ENCODE peak calls at places on chromosomes 3 and 15, in six cellular contexts. One of them, this sample, is unnamed.

GRCh38 chr3:11543141-11543947 is 100.4 kb downstream of the VGLL4 start:
- DNase-seq in HCT116: no peak
- DNase-seq in neural crest cell: no peak
- DNase-seq in T-helper 2 cell: no peak
- DNase-seq in EH: no peak
- DNase-seq in stimulated activated CD8-positive, alpha-beta memory T cell treated with anti-CD3 and anti-CD28 coated beads, Interleukin-12 subunit alpha, Interleukin-12 subunit beta, amount 100 ng/mL, for 1 hour: no peak
- DNase-seq in this sample: no peak

GRCh38 chr15:66100761-66101160 is 152.8 kb downstream of the MEGF11 start:
- DNase-seq in neural crest cell: no peak
- DNase-seq in stimulated activated CD8-positive, alpha-beta memory T cell treated with anti-CD3 and anti-CD28 coated beads, Interleukin-12 subunit alpha, Interleukin-12 subunit beta, amount 100 ng/mL, for 1 hour: no peak
- DNase-seq in T-helper 2 cell: no peak
- DNase-seq in EH: no peak
- DNase-seq in HCT116: no peak
- DNase-seq in this sample: no peak

GRCh38 chr15:49242820-49243219 is 72.8 kb downstream of the GALK2 start:
- DNase-seq in stimulated activated CD8-positive, alpha-beta memory T cell treated with anti-CD3 and anti-CD28 coated beads, Interleukin-12 subunit alpha, Interleukin-12 subunit beta, amount 100 ng/mL, for 1 hour: no peak
- DNase-seq in neural crest cell: no peak
- DNase-seq in EH: peak
- DNase-seq in T-helper 2 cell: no peak
- DNase-seq in HCT116: no peak
- DNase-seq in this sample: no peak

GRCh38 chr3:37718647-37719046 is 143.0 kb upstream of the CTDSPL start:
- DNase-seq in HCT116: no peak
- DNase-seq in T-helper 2 cell: no peak
- DNase-seq in neural crest cell: no peak
- DNase-seq in EH: no peak
- DNase-seq in stimulated activated CD8-positive, alpha-beta memory T cell treated with anti-CD3 and anti-CD28 coated beads, Interleukin-12 subunit alpha, Interleukin-12 subunit beta, amount 100 ng/mL, for 1 hour: no peak
- DNase-seq in this sample: no peak

GRCh38 chr3:8734137-8734878 is 706 bp downstream of the CAV3 start:
- DNase-seq in neural crest cell: no peak
- DNase-seq in stimulated activated CD8-positive, alpha-beta memory T cell treated with anti-CD3 and anti-CD28 coated beads, Interleukin-12 subunit alpha, Interleukin-12 subunit beta, amount 100 ng/mL, for 1 hour: no peak
- DNase-seq in T-helper 2 cell: no peak
- DNase-seq in EH: no peak
- DNase-seq in HCT116: no peak
- DNase-seq in this sample: no peak

GRCh38 chr3:194686816-194687637 is 1.3 kb downstream of the FAM43A start:
- DNase-seq in T-helper 2 cell: no peak
- DNase-seq in stimulated activated CD8-positive, alpha-beta memory T cell treated with anti-CD3 and anti-CD28 coated beads, Interleukin-12 subunit alpha, Interleukin-12 subunit beta, amount 100 ng/mL, for 1 hour: no peak
- DNase-seq in HCT116: no peak
- DNase-seq in neural crest cell: peak
- DNase-seq in EH: peak
- DNase-seq in this sample: peak

GRCh38 chr3:116164039-116164438 is 281.2 kb downstream of the LSAMP start:
- DNase-seq in stimulated activated CD8-positive, alpha-beta memory T cell treated with anti-CD3 and anti-CD28 coated beads, Interleukin-12 subunit alpha, Interleukin-12 subunit beta, amount 100 ng/mL, for 1 hour: no peak
- DNase-seq in HCT116: no peak
- DNase-seq in EH: no peak
- DNase-seq in neural crest cell: no peak
- DNase-seq in T-helper 2 cell: no peak
- DNase-seq in this sample: no peak

GRCh38 chr3:132659370-132660055 is at the start of gene ACAD11:
- DNase-seq in HCT116: peak
- DNase-seq in EH: peak
- DNase-seq in T-helper 2 cell: no peak
- DNase-seq in neural crest cell: peak
- DNase-seq in stimulated activated CD8-positive, alpha-beta memory T cell treated with anti-CD3 and anti-CD28 coated beads, Interleukin-12 subunit alpha, Interleukin-12 subunit beta, amount 100 ng/mL, for 1 hour: no peak
- DNase-seq in this sample: peak

GRCh38 chr3:112610121-112610520 is 30.8 kb downstream of the CCDC80 start:
- DNase-seq in T-helper 2 cell: no peak
- DNase-seq in EH: peak
- DNase-seq in neural crest cell: no peak
- DNase-seq in HCT116: no peak
- DNase-seq in stimulated activated CD8-positive, alpha-beta memory T cell treated with anti-CD3 and anti-CD28 coated beads, Interleukin-12 subunit alpha, Interleukin-12 subunit beta, amount 100 ng/mL, for 1 hour: no peak
- DNase-seq in this sample: no peak

GRCh38 chr3:47013231-47013630 is 33.8 kb downstream of the NBEAL2 start:
- DNase-seq in T-helper 2 cell: no peak
- DNase-seq in EH: no peak
- DNase-seq in stimulated activated CD8-positive, alpha-beta memory T cell treated with anti-CD3 and anti-CD28 coated beads, Interleukin-12 subunit alpha, Interleukin-12 subunit beta, amount 100 ng/mL, for 1 hour: no peak
- DNase-seq in HCT116: no peak
- DNase-seq in neural crest cell: no peak
- DNase-seq in this sample: no peak

GRCh38 chr3:5162102-5162501 is 25.4 kb upstream of the EDEM1 start:
- DNase-seq in neural crest cell: no peak
- DNase-seq in EH: peak
- DNase-seq in T-helper 2 cell: no peak
- DNase-seq in HCT116: peak
- DNase-seq in stimulated activated CD8-positive, alpha-beta memory T cell treated with anti-CD3 and anti-CD28 coated beads, Interleukin-12 subunit alpha, Interleukin-12 subunit beta, amount 100 ng/mL, for 1 hour: no peak
- DNase-seq in this sample: no peak

GRCh38 chr15:68791431-68792283 is 29.0 kb downstream of the ANP32A start:
- DNase-seq in neural crest cell: no peak
- DNase-seq in EH: no peak
- DNase-seq in stimulated activated CD8-positive, alpha-beta memory T cell treated with anti-CD3 and anti-CD28 coated beads, Interleukin-12 subunit alpha, Interleukin-12 subunit beta, amount 100 ng/mL, for 1 hour: peak
- DNase-seq in HCT116: no peak
- DNase-seq in T-helper 2 cell: no peak
- DNase-seq in this sample: peak

GRCh38 chr15:44015555-44015954 is 179.5 kb downstream of the FRMD5 start:
- DNase-seq in stimulated activated CD8-positive, alpha-beta memory T cell treated with anti-CD3 and anti-CD28 coated beads, Interleukin-12 subunit alpha, Interleukin-12 subunit beta, amount 100 ng/mL, for 1 hour: no peak
- DNase-seq in neural crest cell: no peak
- DNase-seq in HCT116: no peak
- DNase-seq in EH: no peak
- DNase-seq in T-helper 2 cell: no peak
- DNase-seq in this sample: no peak

GRCh38 chr3:183254816-183255730 is 2.0 kb downstream of the B3GNT5 start:
- DNase-seq in neural crest cell: no peak
- DNase-seq in stimulated activated CD8-positive, alpha-beta memory T cell treated with anti-CD3 and anti-CD28 coated beads, Interleukin-12 subunit alpha, Interleukin-12 subunit beta, amount 100 ng/mL, for 1 hour: no peak
- DNase-seq in HCT116: no peak
- DNase-seq in T-helper 2 cell: no peak
- DNase-seq in EH: no peak
- DNase-seq in this sample: no peak

GRCh38 chr3:30538787-30539186 is 67.6 kb upstream of the TGFBR2 start:
- DNase-seq in stimulated activated CD8-positive, alpha-beta memory T cell treated with anti-CD3 and anti-CD28 coated beads, Interleukin-12 subunit alpha, Interleukin-12 subunit beta, amount 100 ng/mL, for 1 hour: no peak
- DNase-seq in HCT116: peak
- DNase-seq in neural crest cell: no peak
- DNase-seq in T-helper 2 cell: no peak
- DNase-seq in EH: peak
- DNase-seq in this sample: no peak

GRCh38 chr3:4235690-4236089 is 67.5 kb upstream of the SETMAR start:
- DNase-seq in EH: no peak
- DNase-seq in T-helper 2 cell: no peak
- DNase-seq in neural crest cell: no peak
- DNase-seq in HCT116: no peak
- DNase-seq in stimulated activated CD8-positive, alpha-beta memory T cell treated with anti-CD3 and anti-CD28 coated beads, Interleukin-12 subunit alpha, Interleukin-12 subunit beta, amount 100 ng/mL, for 1 hour: no peak
- DNase-seq in this sample: no peak

GRCh38 chr15:69359724-69360123 is 54.4 kb upstream of the KIF23 start:
- DNase-seq in EH: peak
- DNase-seq in neural crest cell: no peak
- DNase-seq in HCT116: no peak
- DNase-seq in T-helper 2 cell: no peak
- DNase-seq in stimulated activated CD8-positive, alpha-beta memory T cell treated with anti-CD3 and anti-CD28 coated beads, Interleukin-12 subunit alpha, Interleukin-12 subunit beta, amount 100 ng/mL, for 1 hour: no peak
- DNase-seq in this sample: no peak

This sample was measured in natural killer cell.